ENCODE peak calls at places on chromosome 20, in eight cellular contexts. D is IMR-90; F is Daoy; M is GM10248; I is HEK293T; A is CD4-positive, alpha-beta memory T cell; Q is NCI-H1694 treated with DMSO at 0.1 percent for 48 hours; W is NCI-H1417. V is an unnamed sample.

GRCh38 chr20:34180460-34181108 is 60.6 kb upstream of the ASIP start:
- DNase-seq in D (no peak), Q (no peak), I (no peak), A (no peak), W (peak), F (peak), M (no peak), V (no peak)

GRCh38 chr20:53922901-53923314 is 147.5 kb downstream of the BCAS1 start:
- DNase-seq in Q (no peak), F (no peak), D (no peak), M (peak), A (no peak), I (no peak), W (no peak), V (no peak)

GRCh38 chr20:16803965-16804792 is 56.0 kb downstream of the OTOR start:
- DNase-seq in Q (peak), D (peak), I (peak), A (peak), F (peak), M (peak), W (peak), V (peak)

GRCh38 chr20:44279228-44279627 is 31.8 kb downstream of the FITM2 start:
- DNase-seq in I (no peak), D (peak), F (peak), M (no peak), A (no peak), W (no peak), Q (no peak), V (no peak)

GRCh38 chr20:49676581-49677291 is 36.9 kb downstream of the B4GALT5 start:
- DNase-seq in I (no peak), D (peak), W (peak), F (peak), M (peak), Q (no peak), A (peak), V (no peak)

GRCh38 chr20:43717616-43717995 is 9.2 kb downstream of the GTSF1L start:
- DNase-seq in F (no peak), M (no peak), A (no peak), W (no peak), D (no peak), Q (no peak), I (no peak), V (no peak)

GRCh38 chr20:21509597-21510331 is 4.1 kb downstream of the NKX2-2 start:
- DNase-seq in Q (no peak), M (no peak), A (no peak), W (no peak), D (peak), I (no peak), F (peak), V (no peak)

GRCh38 chr20:37340998-37341397 is 4.9 kb upstream of the SRC start:
- DNase-seq in Q (no peak), W (no peak), A (no peak), M (no peak), I (no peak), F (no peak), D (no peak), V (no peak)

GRCh38 chr20:47396762-47397476 is 40.4 kb upstream of the ZMYND8 start:
- DNase-seq in Q (no peak), M (no peak), A (no peak), I (no peak), F (peak), D (no peak), W (peak), V (no peak)

GRCh38 chr20:2691663-2692035 is 931 bp upstream of the EBF4 start:
- DNase-seq in W (no peak), A (no peak), F (no peak), I (no peak), Q (no peak), D (no peak), M (no peak), V (no peak)

GRCh38 chr20:62710221-62710885 is 1.7 kb downstream of the NTSR1 start:
- DNase-seq in M (no peak), I (no peak), D (no peak), A (no peak), W (no peak), F (no peak), Q (no peak), V (no peak)

GRCh38 chr20:62551408-62552323 is 75.9 kb upstream of the GATA5 start:
- DNase-seq in W (peak), F (no peak), D (no peak), Q (no peak), A (no peak), I (peak), M (no peak), V (no peak)

GRCh38 chr20:25484911-25485511 is 77.5 kb downstream of the GINS1 start:
- DNase-seq in Q (no peak), I (no peak), M (no peak), A (no peak), F (no peak), D (no peak), W (no peak), V (no peak)